ENCODE peak calls at places on chromosomes 6 and 20, in four cellular contexts. L is mesendoderm, Q is H1, O is IMR-90. E is an unnamed sample.
A peak's percentile ranks its signal among the peaks of the same experiment; 100 is the strongest.

GRCh38 chr6:13615802-13616140 is 636 bp downstream of the NOL7 start:
- DNase-seq in O (peak; percentile 35), L (peak; percentile 53), Q (peak; percentile 59), E (no peak)

GRCh38 chr6:166626177-166627038 is 643 bp downstream of the RPS6KA2 start:
- DNase-seq in L (peak; percentile 80), O (peak; percentile 49), Q (no peak), E (no peak)

GRCh38 chr20:44495802-44496481 is 20.3 kb downstream of the TTPAL start:
- DNase-seq in O (peak; percentile 99), Q (no peak), L (no peak), E (no peak)

GRCh38 chr6:27890351-27891299 is 21.6 kb downstream of the OR2B2 start:
- DNase-seq in L (peak; percentile 98), Q (peak; percentile 80), O (peak; percentile 97), E (peak; percentile 86)

GRCh38 chr6:46963626-46964025 is 41.9 kb upstream of the ADGRF5 start:
- DNase-seq in O (no peak), L (peak; percentile 62), Q (no peak), E (no peak)

GRCh38 chr6:35034411-35035171 is 106.5 kb downstream of the TCP11 start:
- DNase-seq in O (no peak), Q (no peak), L (peak; percentile 49), E (peak; percentile 26)

GRCh38 chr6:16511723-16512584 is 249.3 kb downstream of the ATXN1 start:
- DNase-seq in L (no peak), O (no peak), Q (no peak), E (no peak)

GRCh38 chr20:1368448-1369199 is 24.2 kb downstream of the FKBP1A start:
- DNase-seq in O (peak; percentile 66), L (no peak), Q (no peak), E (no peak)

GRCh38 chr6:163941471-163941980 is 527.0 kb downstream of the QKI start:
- DNase-seq in Q (no peak), O (no peak), L (no peak), E (no peak)

GRCh38 chr6:39377530-39377929 is 55.0 kb upstream of the KCNK16 start:
- DNase-seq in O (peak; percentile 44), L (peak; percentile 90), Q (peak; percentile 76), E (peak; percentile 84)

GRCh38 chr6:69216127-69216526 is 580.7 kb downstream of the LMBRD1 start:
- DNase-seq in O (no peak), L (no peak), Q (no peak), E (no peak)

GRCh38 chr20:52830598-52830997 is 141.6 kb upstream of the TSHZ2 start:
- DNase-seq in Q (no peak), O (no peak), L (no peak), E (no peak)
- H4K5ac ChIP-seq in Q (no peak overlapping the region), O (no peak overlapping the region), L (no peak overlapping the region), E (no peak overlapping the region)

DNA sequence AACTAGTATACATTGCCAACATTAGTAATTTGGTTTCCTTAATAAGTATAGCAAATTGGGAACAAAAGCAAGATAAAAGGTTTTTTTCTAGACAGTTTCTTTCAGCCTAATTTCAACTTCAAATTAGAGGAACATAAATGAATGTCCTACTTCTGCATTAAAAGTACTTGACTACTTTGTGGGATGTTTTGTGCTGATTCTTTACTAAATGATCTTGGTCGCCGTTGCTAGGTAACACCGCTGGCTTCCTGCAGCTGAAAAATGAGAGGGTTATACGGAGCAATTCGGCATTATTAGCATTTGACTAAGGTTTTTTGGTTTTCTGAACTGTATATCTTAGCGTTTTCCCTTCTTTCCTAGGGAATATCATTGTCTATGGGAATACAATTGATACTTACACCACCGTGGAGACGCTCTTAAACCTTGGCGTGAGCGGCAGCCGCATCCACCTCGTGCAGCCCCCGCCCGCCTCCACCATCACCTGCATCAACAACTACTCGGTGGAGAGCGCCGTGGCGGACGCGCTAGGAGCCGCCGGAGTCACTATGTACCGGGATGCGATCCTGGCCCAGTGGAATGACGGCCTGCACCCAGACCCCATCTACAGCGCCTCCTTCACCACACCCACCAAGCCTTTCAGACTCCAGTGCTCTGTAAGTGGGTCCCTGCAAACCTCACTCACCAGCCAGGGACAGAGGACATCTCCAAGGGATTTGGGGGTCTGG is 90.9 kb upstream of the INSM1 start:
- DNase-seq in L (no peak), Q (no peak), O (no peak), E (no peak)
- H3K18ac ChIP-seq in L (no peak overlapping the region), Q (no peak overlapping the region), O (no peak overlapping the region), E (no peak overlapping the region)

GRCh38 chr6:148274809-148275208 is 67.8 kb upstream of the SASH1 start:
- DNase-seq in Q (no peak), L (no peak), O (no peak), E (no peak)
- H4K8ac ChIP-seq in Q (no peak overlapping the region), L (no peak overlapping the region), O (no peak overlapping the region), E (no peak overlapping the region)

GRCh38 chr6:2245103-2245953 is at the start of gene GMDS:
- DNase-seq in L (peak; percentile 91), O (peak; percentile 91), Q (peak; percentile 87), E (peak; percentile 86)
- H4K5ac ChIP-seq in L (no peak within 1 kb of the TSS), O (peak within 1 kb of the TSS; percentile 94), Q (peak within 1 kb of the TSS; percentile 72), E (no peak within 1 kb of the TSS)

GRCh38 chr6:11769244-11769643 is 9.4 kb downstream of the ADTRP start:
- DNase-seq in O (peak; percentile 40), L (no peak), Q (no peak), E (no peak)

GRCh38 chr6:11771473-11772048 is 7.0 kb downstream of the ADTRP start:
- DNase-seq in O (peak; percentile 62), L (no peak), Q (no peak), E (no peak)

GRCh38 chr6:11772109-11772830 is 6.3 kb downstream of the ADTRP start:
- DNase-seq in Q (no peak), L (peak; percentile 86), O (peak; percentile 98), E (no peak)

GRCh38 chr6:11770546-11771466 is 7.8 kb downstream of the ADTRP start:
- DNase-seq in O (peak; percentile 100), L (peak; percentile 97), Q (peak; percentile 48), E (peak; percentile 64)

DNA sequence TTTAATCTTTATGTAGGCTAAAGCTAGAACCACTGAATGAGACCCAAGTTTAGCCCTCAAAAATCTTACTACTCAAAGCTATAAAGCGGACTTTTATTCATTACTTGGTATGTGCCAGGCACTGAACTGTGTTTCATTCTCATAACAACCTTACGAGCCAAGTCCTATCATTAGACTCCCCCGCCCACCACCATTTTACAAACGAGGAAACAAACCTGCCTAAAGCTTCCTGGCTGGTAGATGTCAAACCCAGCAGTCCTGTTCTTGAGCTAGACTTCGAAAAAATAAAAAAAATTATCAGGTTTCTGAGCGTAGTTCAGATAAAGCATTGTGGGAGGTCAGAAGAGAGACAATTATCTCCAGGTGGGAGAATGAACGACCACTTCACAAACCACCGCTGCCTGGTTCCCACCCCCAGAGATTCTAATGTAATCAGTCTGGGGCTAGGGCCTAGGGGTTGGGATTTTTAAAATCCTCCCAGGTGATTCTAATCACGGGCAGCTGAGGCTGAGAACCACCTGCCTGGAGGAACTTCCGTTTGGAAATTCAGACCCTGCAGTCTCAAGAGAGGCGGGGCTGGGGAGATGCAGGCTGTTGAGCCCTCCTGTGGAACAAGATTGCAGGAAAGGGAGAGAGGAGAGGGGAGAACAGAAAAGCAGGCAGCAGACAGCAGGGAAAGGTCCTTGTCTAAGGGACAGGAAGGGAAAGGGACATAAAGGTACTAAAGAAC is 8.6 kb downstream of the ADTRP start:
- DNase-seq in Q (peak; percentile 51), O (no peak), L (peak; percentile 95), E (peak; percentile 67)
- H3K18ac ChIP-seq in Q (peak overlapping the region; percentile 72), O (peak overlapping the region; percentile 62), L (peak overlapping the region; percentile 78), E (no peak overlapping the region)

DNA sequence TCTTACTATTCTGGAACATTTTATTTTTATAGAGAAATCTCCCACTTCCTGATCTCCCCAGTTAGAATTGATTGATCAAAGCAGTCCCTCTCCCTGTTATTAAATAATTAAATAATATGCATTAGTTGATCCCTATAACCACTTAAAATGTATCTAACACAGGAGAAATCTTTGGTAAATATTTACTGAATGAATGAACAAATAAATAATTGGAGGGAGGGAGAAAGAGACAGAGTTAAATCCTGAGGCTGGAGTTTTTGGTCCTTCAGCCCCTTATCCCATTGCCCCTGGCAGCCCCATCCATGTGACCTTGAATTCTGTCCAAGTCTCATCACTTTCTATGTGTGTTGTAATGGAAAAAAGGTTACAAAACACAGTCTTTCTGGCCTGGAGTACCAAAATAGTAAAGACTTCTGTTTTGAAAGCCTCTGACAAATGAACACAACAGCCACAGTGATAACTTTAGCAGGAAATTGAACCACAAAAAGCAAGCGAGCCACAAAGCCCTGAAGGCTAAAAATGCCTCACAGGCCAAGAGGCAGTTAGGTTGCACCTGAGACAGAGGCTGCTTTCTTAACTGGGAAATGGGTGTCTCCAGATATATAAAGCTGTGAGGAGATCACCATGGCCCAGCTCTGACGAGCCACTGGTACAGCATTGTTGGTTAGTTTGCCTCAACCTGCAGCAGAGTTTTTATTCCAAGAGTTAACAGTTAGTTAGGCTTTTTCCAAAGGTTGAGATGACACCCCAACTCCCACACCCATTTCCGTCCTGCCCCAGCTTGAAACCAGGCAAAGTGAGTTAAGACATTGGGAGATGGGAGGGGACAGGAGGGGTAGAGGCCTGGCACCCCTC is 11.3 kb downstream of the NT5E start:
- DNase-seq in L (no peak), Q (no peak), O (no peak), E (no peak)
- H4K8ac ChIP-seq in L (no peak overlapping the region), Q (no peak overlapping the region), O (peak overlapping the region; percentile 60), E (no peak overlapping the region)

GRCh38 chr20:11712611-11713160 is 205.0 kb upstream of the BTBD3 start:
- DNase-seq in Q (no peak), L (no peak), O (no peak), E (no peak)
- H4K5ac ChIP-seq in Q (no peak overlapping the region), L (no peak overlapping the region), O (no peak overlapping the region), E (no peak overlapping the region)

GRCh38 chr6:168676552-168677317 is 235.8 kb downstream of the SMOC2 start:
- DNase-seq in L (peak; percentile 78), Q (peak; percentile 30), O (no peak), E (peak; percentile 21)
- H3K18ac ChIP-seq in L (no peak overlapping the region), Q (no peak overlapping the region), O (no peak overlapping the region), E (no peak overlapping the region)

GRCh38 chr6:110528051-110528929 is 51.9 kb upstream of the SLC22A16 start:
- DNase-seq in L (peak; percentile 52), Q (peak; percentile 52), O (peak; percentile 88), E (no peak)
- H4K8ac ChIP-seq in L (no peak overlapping the region), Q (no peak overlapping the region), O (peak overlapping the region; percentile 60), E (no peak overlapping the region)